ENCODE peak calls at places on chromosomes 13 and 19, in five cellular contexts. F, G, D, E and C are unnamed samples. For H3K27me3, the result is how much of the 10 kb centered on the place peaks cover.

GRCh38 chr19:7907544-7907943 is 3.9 kb downstream of the MAP2K7 start:
- DNase-seq in F (no peak), G (no peak), D (no peak), E (no peak), C (no peak)

GRCh38 chr19:22814124-22814523 is 18.0 kb upstream of the ZNF723 start:
- DNase-seq in F (no peak), G (no peak), D (no peak), E (no peak), C (no peak)

GRCh38 chr13:42594577-42595571 is 20.9 kb downstream of the TNFSF11 start:
- DNase-seq in F (peak), G (peak), D (no peak), E (peak), C (no peak)

GRCh38 chr13:91280806-91281205 is 66.7 kb upstream of the MIR17HG start:
- DNase-seq in F (no peak), G (no peak), D (no peak), E (no peak), C (no peak)

GRCh38 chr19:41175825-41176734 is 16.9 kb upstream of the CYP2S1 start:
- DNase-seq in F (peak), G (peak), D (no peak), E (peak), C (peak)

GRCh38 chr19:4811328-4812131 is 20.0 kb downstream of the TICAM1 start:
- DNase-seq in F (peak), G (no peak), D (peak), E (peak), C (peak)

GRCh38 chr13:51004111-51004865 is 94.7 kb downstream of the RNASEH2B start:
- DNase-seq in F (no peak), G (no peak), D (no peak), E (no peak), C (no peak)

GRCh38 chr19:15776991-15777787 is 10.3 kb upstream of the OR10H5 start:
- DNase-seq in F (no peak), G (no peak), D (no peak), E (no peak), C (no peak)

GRCh38 chr13:111906816-111907215 is 160.1 kb upstream of the SOX1 start:
- DNase-seq in F (no peak), G (no peak), D (no peak), E (no peak), C (no peak)

GRCh38 chr13:28313579-28313978 is 175.2 kb downstream of the PAN3 start:
- DNase-seq in F (no peak), G (no peak), D (no peak), E (no peak), C (no peak)

GRCh38 chr19:5189318-5189607 is 151.3 kb downstream of the PTPRS start:
- DNase-seq in F (no peak), G (no peak), D (no peak), E (no peak), C (no peak)

GRCh38 chr19:39351537-39352037 is 9.4 kb downstream of the SAMD4B start:
- DNase-seq in F (no peak), G (no peak), D (no peak), E (no peak), C (no peak)

GRCh38 chr19:4365791-4366665 is 22.7 kb downstream of the MPND start:
- DNase-seq in F (no peak), G (no peak), D (no peak), E (no peak), C (no peak)

GRCh38 chr13:95870421-95870820 is 182.8 kb downstream of the UGGT2 start:
- DNase-seq in F (no peak), G (no peak), D (no peak), E (no peak), C (no peak)

GRCh38 chr19:41994521-41994971 is 516 bp upstream of the ATP1A3 start:
- DNase-seq in F (no peak), G (no peak), D (no peak), E (no peak), C (no peak)

GRCh38 chr19:43420954-43421353 is 6.3 kb downstream of the TEX101 start:
- DNase-seq in F (no peak), G (no peak), D (no peak), E (no peak), C (no peak)

GRCh38 chr19:34067861-34068271 is 104.4 kb upstream of the LSM14A start:
- DNase-seq in F (no peak), G (no peak), D (no peak), E (no peak), C (no peak)

GRCh38 chr13:74134777-74135305 is 637 bp upstream of the KLF12 start:
- DNase-seq in F (peak), G (no peak), D (peak), E (peak), C (peak)

GRCh38 chr13:50419896-50420295 is 404.7 kb downstream of the KCNRG start:
- DNase-seq in F (no peak), G (no peak), D (no peak), E (no peak), C (no peak)

GRCh38 chr19:3983542-3983914 is 1.7 kb downstream of the EEF2 start:
- DNase-seq in F (no peak), G (no peak), D (no peak), E (no peak), C (no peak)

DNA sequence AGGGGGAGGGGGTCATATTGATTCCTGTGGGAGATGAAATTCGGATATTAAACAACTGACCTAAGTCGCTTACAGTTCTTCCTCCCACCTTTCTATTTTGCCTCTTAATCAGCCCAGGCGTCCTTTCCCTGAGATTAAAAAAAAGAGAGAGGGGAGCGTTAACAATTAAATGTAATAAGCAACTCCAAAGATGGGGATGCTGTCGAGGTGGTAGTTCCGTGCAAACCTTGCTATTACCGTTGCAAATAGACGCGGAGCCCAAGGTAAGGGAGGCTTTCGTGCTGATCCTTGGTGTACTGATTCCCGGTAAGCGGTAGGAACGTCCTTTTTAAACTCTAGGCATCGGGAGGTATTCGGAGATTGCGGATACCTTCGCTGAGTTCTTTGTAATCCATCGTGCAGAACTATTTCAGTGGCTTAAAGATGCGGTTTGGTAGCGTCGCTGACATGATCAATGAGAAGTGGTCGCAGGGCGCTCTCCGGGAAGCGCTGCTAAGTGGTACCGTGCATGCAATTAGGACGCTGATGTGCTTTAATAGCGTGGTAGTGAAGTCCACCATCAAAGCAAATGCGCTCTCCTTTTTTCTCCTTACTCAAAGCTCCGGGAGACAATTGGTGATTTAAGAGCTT is 3.1 kb downstream of the SLITRK5 start:
- DNase-seq in F (no peak), G (no peak), D (no peak), E (no peak), C (no peak)
- H3K27me3 ChIP-seq in F (half or more), G (under half), D (under half), E (half or more), C (under half)

DNA sequence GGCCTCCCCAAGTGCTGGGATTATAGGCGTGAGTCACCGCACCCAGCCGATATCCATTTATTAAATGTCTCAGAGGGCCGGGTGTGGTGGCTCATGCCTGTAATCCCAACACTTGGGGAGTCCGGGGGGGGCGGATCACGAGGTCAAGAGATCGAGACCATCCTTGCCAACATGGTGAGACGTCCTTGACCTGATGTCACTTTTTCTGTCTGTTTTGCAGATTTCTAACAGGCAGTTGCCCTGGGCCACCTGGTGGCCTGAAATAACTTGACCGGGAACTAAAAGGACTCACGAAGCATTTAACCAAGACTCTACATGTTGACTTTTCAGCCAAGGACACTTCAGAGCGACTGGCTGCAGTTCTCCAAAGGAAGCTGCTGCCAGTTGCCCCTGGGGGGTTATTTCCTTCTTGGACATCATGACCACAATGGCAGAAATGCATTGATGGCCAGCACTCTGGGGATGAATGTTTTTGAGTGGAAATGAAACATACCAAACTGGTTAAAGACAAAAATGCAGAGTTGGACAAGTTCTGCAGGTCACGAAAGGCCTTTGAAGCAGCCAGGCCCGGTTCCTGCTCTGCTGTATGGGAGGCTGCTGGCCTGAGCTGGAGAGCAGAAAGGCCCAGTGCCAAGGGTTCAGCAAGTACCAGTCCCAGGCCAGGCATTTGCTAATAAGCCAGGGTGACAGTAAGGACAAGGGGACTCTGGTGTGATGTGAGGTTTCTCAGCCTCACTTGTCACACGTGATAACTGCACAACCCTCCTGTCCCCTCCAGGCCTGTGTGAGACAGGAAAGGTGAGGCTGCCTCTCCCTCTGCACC is 8.3 kb downstream of the ZNF837 start:
- DNase-seq in F (no peak), G (no peak), D (no peak), E (no peak), C (no peak)
- TF ChIP-seq CTCF in F (no peak), G (no peak), D (no peak), E (no peak), C (no peak)

GRCh38 chr19:45972944-45973525 is 630 bp downstream of the NOVA2 start:
- DNase-seq in F (no peak), G (no peak), D (no peak), E (no peak), C (no peak)
- H3K27me3 ChIP-seq in F (under half), G (under half), D (under half), E (half or more), C (under half)

DNA sequence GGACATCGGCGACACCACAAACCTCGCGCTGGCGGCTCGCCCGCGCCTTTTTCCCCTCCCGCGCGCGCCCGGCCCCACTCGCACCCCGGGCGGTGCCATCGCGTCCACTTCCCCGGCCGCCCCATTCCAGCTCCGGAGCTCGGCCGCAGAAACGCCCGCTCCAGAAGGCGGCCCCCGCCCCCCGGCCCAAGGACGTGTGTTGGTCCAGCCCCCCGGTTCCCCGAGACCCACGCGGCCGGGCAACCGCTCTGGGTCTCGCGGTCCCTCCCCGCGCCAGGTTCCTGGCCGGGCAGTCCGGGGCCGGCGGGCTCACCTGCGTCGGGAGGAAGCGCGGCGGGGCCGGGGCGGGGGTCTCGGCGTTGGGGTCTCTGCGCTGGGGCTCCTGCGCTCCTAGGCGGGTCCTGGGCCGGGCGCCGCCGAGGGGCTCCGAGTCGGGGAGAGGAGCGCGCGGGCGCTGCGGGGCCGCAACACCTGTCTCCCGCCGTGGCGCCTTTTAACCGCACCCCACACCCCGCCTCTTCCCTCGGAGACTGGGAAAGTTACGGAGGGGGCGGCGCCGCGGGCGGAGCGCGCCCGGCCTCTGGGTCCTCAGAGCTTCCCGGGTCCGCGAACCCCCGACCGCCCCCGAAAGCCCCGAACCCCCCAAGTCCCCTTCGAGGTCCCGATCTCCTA is at the start of gene GJB2:
- DNase-seq in F (no peak), G (no peak), D (no peak), E (no peak), C (no peak)
- TF ChIP-seq CTCF in F (no peak), G (no peak), D (no peak), E (no peak), C (no peak)

GRCh38 chr19:31334849-31335624 is 14.2 kb downstream of the TSHZ3 start:
- DNase-seq in F (peak), G (no peak), D (no peak), E (no peak), C (no peak)
- H3K27me3 ChIP-seq in F (under half), G (under half), D (under half), E (under half), C (under half)

GRCh38 chr19:19385900-19386339 is 19.6 kb upstream of the GATAD2A start:
- DNase-seq in F (peak), G (no peak), D (no peak), E (peak), C (no peak)

GRCh38 chr19:19386373-19386869 is 19.1 kb upstream of the GATAD2A start:
- DNase-seq in F (no peak), G (no peak), D (no peak), E (peak), C (no peak)

GRCh38 chr19:19384486-19384885 is 21.0 kb upstream of the GATAD2A start:
- DNase-seq in F (no peak), G (no peak), D (no peak), E (no peak), C (no peak)

GRCh38 chr19:19387108-19387507 is 18.4 kb upstream of the GATAD2A start:
- DNase-seq in F (no peak), G (no peak), D (no peak), E (no peak), C (no peak)

DNA sequence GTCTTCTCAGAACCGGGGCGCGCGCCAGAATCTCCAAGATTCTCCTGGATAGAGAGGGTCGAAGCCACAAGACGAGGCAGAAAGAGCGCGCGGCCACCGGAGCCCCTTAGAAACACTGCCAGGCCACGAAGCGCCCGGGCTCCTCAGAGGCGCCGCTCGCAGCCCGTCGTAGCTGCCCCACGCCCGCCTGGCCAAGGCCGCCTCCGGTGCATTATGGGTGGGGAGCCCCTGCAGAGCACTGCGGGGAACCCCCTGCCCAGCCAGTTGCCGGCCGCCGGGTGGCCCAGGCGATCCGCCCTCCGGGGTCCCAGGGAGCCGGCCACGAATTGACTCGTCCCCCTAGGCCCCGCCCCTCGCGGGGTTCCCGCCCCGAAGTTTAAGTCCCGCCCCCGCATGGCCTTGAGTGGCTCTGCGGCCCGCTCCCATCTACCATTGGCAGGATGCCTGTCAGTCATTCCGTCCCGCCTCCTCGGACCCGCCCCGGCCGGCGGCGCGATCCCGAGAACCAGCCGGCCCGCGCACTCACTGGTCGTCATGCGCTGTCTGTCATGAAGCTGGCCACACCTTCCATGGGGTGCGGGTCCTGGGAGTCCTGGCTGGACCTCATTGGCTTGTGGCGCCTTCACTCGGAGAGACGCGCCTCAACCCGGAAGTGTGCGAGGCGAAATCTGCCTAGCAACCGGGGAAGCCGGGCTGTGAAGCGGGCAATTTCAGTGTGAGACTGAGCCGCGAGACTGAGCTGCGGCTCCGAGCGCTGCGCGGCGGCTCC is 20.2 kb upstream of the GATAD2A start:
- DNase-seq in F (peak), G (peak), D (peak), E (peak), C (peak)
- TF ChIP-seq CTCF in F (no peak), G (peak), D (no peak), E (no peak), C (peak)

GRCh38 chr13:26561636-26562537 is 4.4 kb downstream of the WASF3 start:
- DNase-seq in F (no peak), G (peak), D (no peak), E (no peak), C (no peak)
- H3K27me3 ChIP-seq in F (under half), G (under half), D (under half), E (half or more), C (under half)

DNA sequence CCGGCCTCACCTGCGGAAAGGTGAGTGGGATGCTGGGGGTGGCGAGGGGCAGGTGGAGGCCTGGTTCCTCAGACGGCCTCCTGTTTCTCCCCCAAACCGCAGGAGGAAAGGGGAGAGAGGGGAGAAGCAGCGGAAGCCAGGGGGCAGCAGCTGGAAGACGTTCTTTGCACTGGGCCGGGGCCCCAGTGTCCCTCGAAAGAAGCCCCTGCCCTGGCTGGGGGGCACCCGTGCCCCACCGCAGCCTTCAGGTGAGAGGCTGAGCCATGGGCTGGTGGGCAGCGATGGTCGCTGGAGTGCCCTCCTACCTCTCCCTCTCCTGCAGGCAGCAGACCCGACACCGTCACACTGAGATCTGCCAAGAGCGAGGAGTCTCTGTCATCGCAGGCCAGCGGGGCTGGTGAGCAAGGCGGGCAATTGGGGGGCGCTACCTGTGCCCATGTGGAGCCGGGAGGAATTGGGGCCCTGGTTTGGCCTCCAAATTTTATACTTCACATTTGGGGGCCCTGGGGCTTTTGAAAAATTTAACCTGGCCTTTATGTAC is 9.8 kb downstream of the ARHGAP33 start:
- DNase-seq in F (no peak), G (no peak), D (no peak), E (no peak), C (no peak)
- TF ChIP-seq CTCF in F (no peak), G (no peak), D (no peak), E (no peak), C (no peak)

GRCh38 chr19:50722248-50723013 is 733 bp upstream of the CLEC11A start:
- DNase-seq in F (no peak), G (no peak), D (no peak), E (no peak), C (no peak)

GRCh38 chr19:50723069-50723468 is at the start of gene CLEC11A:
- DNase-seq in F (peak), G (no peak), D (no peak), E (no peak), C (no peak)

GRCh38 chr19:50720181-50720920 is 749 bp upstream of the SHANK1 start:
- DNase-seq in F (no peak), G (no peak), D (no peak), E (no peak), C (no peak)

GRCh38 chr19:50720921-50721291 is 1.3 kb upstream of the SHANK1 start:
- DNase-seq in F (no peak), G (no peak), D (no peak), E (no peak), C (no peak)

GRCh38 chr19:50721441-50722137 is 1.6 kb upstream of the CLEC11A start:
- DNase-seq in F (no peak), G (no peak), D (no peak), E (no peak), C (no peak)
- H3K27me3 ChIP-seq in F (under half), G (under half), D (under half), E (half or more), C (under half)